ENCODE peak calls at places on chromosomes 5 and 9, in seven cellular contexts. G, P, Z, E, K, S and L are unnamed samples. For H3K4me1, the result is how much of the 10 kb centered on the place peaks cover.

GRCh38 chr5:97528941-97529340 is 345.9 kb upstream of the RIOK2 start:
- DNase-seq in P (no peak), S (peak), E (no peak), G (no peak), Z (peak), K (no peak), L (no peak)

GRCh38 chr5:135217669-135218485 is 181.2 kb downstream of the MACROH2A1 start:
- DNase-seq in Z (no peak), P (no peak), K (no peak), S (no peak), G (no peak), E (no peak), L (no peak)

GRCh38 chr9:135083241-135083810 is 4.1 kb upstream of the OLFM1 start:
- DNase-seq in K (no peak), S (no peak), Z (no peak), P (no peak), E (no peak), G (no peak), L (no peak)

GRCh38 chr5:84729326-84729725 is 344.6 kb upstream of the EDIL3 start:
- DNase-seq in P (no peak), G (no peak), S (no peak), K (no peak), E (no peak), Z (peak), L (no peak)

GRCh38 chr9:967851-968641 is 8.4 kb upstream of the DMRT3 start:
- DNase-seq in P (no peak), Z (no peak), K (no peak), E (no peak), S (no peak), G (no peak), L (no peak)

GRCh38 chr5:61610262-61611024 is 278.4 kb downstream of the ZSWIM6 start:
- DNase-seq in S (no peak), P (no peak), E (no peak), K (no peak), G (no peak), Z (no peak), L (no peak)

GRCh38 chr9:134661791-134662142 is 20.2 kb downstream of the COL5A1 start:
- DNase-seq in Z (no peak), S (peak), P (no peak), K (peak), E (no peak), G (peak), L (no peak)

GRCh38 chr9:135075234-135076142 is 12.0 kb upstream of the OLFM1 start:
- DNase-seq in K (peak), E (peak), S (peak), Z (no peak), G (peak), P (no peak), L (no peak)

GRCh38 chr5:16808936-16809815 is 126.9 kb downstream of the MYO10 start:
- DNase-seq in G (no peak), Z (peak), S (no peak), P (no peak), K (no peak), E (no peak), L (no peak)

GRCh38 chr5:132751971-132752580 is 4.8 kb downstream of the CCNI2 start:
- DNase-seq in K (no peak), E (no peak), G (no peak), P (no peak), Z (no peak), S (no peak), L (no peak)

GRCh38 chr5:54902817-54903473 is 82.4 kb downstream of the ESM1 start:
- DNase-seq in Z (peak), E (no peak), S (no peak), K (no peak), G (no peak), P (no peak), L (no peak)

GRCh38 chr5:133847886-133848285 is 120.5 kb downstream of the C5orf15 start:
- DNase-seq in G (no peak), P (no peak), K (no peak), E (no peak), Z (no peak), S (no peak), L (no peak)

GRCh38 chr5:150624334-150625163 is 15.9 kb upstream of the SYNPO start:
- DNase-seq in S (no peak), K (peak), P (no peak), G (no peak), E (no peak), Z (no peak), L (no peak)

GRCh38 chr9:6184749-6185645 is 30.6 kb upstream of the IL33 start:
- DNase-seq in K (peak), S (peak), E (no peak), Z (peak), G (peak), P (no peak), L (no peak)

GRCh38 chr5:137385064-137385463 is 114.1 kb downstream of the SPOCK1 start:
- DNase-seq in K (no peak), G (no peak), Z (no peak), P (no peak), S (no peak), E (no peak), L (no peak)

GRCh38 chr5:173969167-173970049 is 19.6 kb upstream of the C5orf47 start:
- DNase-seq in Z (peak), E (no peak), P (no peak), S (no peak), K (no peak), G (no peak), L (no peak)

GRCh38 chr5:10046681-10047080 is 203.0 kb downstream of the ATPSCKMT start:
- DNase-seq in E (no peak), Z (no peak), K (no peak), P (no peak), S (no peak), G (no peak), L (no peak)

GRCh38 chr9:76316069-76316468 is 78.2 kb downstream of the RFK start:
- DNase-seq in E (no peak), P (no peak), Z (no peak), S (no peak), G (no peak), K (no peak), L (no peak)

GRCh38 chr5:15821506-15821905 is 321.5 kb downstream of the FBXL7 start:
- DNase-seq in G (no peak), S (no peak), K (no peak), Z (peak), E (no peak), P (no peak), L (no peak)

GRCh38 chr5:130065617-130066016 is 161.4 kb downstream of the CHSY3 start:
- DNase-seq in S (no peak), E (no peak), P (no peak), G (no peak), K (no peak), Z (no peak), L (no peak)

GRCh38 chr9:87181670-87182069 is 234.4 kb upstream of the GAS1 start:
- DNase-seq in K (no peak), P (no peak), E (no peak), G (no peak), S (no peak), Z (no peak), L (no peak)

GRCh38 chr5:96433066-96433447 is at the start of gene PCSK1:
- DNase-seq in Z (no peak), P (no peak), K (no peak), S (no peak), E (no peak), G (no peak), L (no peak)

GRCh38 chr5:74098456-74098855 is 472.5 kb downstream of the ARHGEF28 start:
- DNase-seq in K (no peak), P (no peak), G (no peak), Z (no peak), S (no peak), E (no peak), L (no peak)

GRCh38 chr9:112487008-112487798 is 576 bp downstream of the KIAA1958 start:
- DNase-seq in K (peak), Z (peak), E (peak), G (peak), S (peak), P (peak), L (no peak)

GRCh38 chr9:117718085-117718484 is 13.9 kb downstream of the TLR4 start:
- DNase-seq in S (no peak), Z (no peak), G (no peak), K (no peak), E (no peak), P (no peak), L (no peak)

GRCh38 chr9:134955801-134956200 is 38.1 kb upstream of the FCN1 start:
- DNase-seq in Z (no peak), E (no peak), G (no peak), K (no peak), P (no peak), S (no peak), L (no peak)

GRCh38 chr9:98657897-98658296 is 50.8 kb downstream of the GABBR2 start:
- DNase-seq in E (no peak), Z (peak), P (no peak), K (no peak), S (no peak), G (no peak), L (no peak)

GRCh38 chr5:60856059-60856458 is 12.0 kb upstream of the ELOVL7 start:
- DNase-seq in S (no peak), G (no peak), P (no peak), K (no peak), Z (peak), E (no peak), L (no peak)

GRCh38 chr5:40754381-40755092 is 1.2 kb downstream of the TTC33 start:
- DNase-seq in P (no peak), K (no peak), G (no peak), Z (peak), S (no peak), E (no peak), L (no peak)

GRCh38 chr9:134287591-134288518 is 38.4 kb upstream of the RXRA start:
- DNase-seq in Z (no peak), E (no peak), G (no peak), S (peak), P (no peak), K (peak), L (no peak)

GRCh38 chr5:1380011-1380817 is 35.3 kb upstream of the CLPTM1L start:
- DNase-seq in G (no peak), Z (peak), P (no peak), K (peak), S (peak), E (no peak), L (no peak)

GRCh38 chr9:87876708-87877107 is 6.0 kb upstream of the SPATA31E1 start:
- DNase-seq in Z (no peak), K (no peak), G (no peak), P (no peak), S (no peak), E (no peak), L (no peak)

GRCh38 chr5:173789031-173789920 is 98.9 kb upstream of the CPEB4 start:
- DNase-seq in Z (peak), E (no peak), P (peak), S (no peak), K (no peak), G (no peak), L (no peak)

GRCh38 chr9:117719161-117719560 is 15.0 kb downstream of the TLR4 start:
- DNase-seq in S (no peak), Z (no peak), P (no peak), E (no peak), G (no peak), K (no peak), L (no peak)

GRCh38 chr5:144191998-144192397 is 21.3 kb downstream of the KCTD16 start:
- DNase-seq in Z (peak), K (no peak), S (no peak), E (no peak), G (no peak), P (peak), L (no peak)

GRCh38 chr5:150081541-150082283 is 4.6 kb downstream of the CSF1R start:
- DNase-seq in S (peak), K (peak), P (no peak), Z (peak), G (peak), E (peak), L (no peak)

GRCh38 chr5:59972043-59972442 is 78.5 kb upstream of the PDE4D start:
- DNase-seq in E (no peak), Z (no peak), P (no peak), S (no peak), G (no peak), K (no peak), L (no peak)

GRCh38 chr9:133148351-133149129 is 15.2 kb downstream of the GBGT1 start:
- DNase-seq in E (peak), P (no peak), S (peak), Z (peak), K (peak), G (peak), L (no peak)

GRCh38 chr9:89486681-89487080 is 11.2 kb downstream of the SEMA4D start:
- DNase-seq in P (no peak), G (no peak), Z (no peak), E (no peak), S (no peak), K (no peak), L (no peak)

GRCh38 chr5:43258116-43258515 is 55.1 kb downstream of the HMGCS1 start:
- DNase-seq in G (no peak), S (no peak), Z (no peak), K (no peak), P (no peak), E (no peak), L (no peak)

DNA sequence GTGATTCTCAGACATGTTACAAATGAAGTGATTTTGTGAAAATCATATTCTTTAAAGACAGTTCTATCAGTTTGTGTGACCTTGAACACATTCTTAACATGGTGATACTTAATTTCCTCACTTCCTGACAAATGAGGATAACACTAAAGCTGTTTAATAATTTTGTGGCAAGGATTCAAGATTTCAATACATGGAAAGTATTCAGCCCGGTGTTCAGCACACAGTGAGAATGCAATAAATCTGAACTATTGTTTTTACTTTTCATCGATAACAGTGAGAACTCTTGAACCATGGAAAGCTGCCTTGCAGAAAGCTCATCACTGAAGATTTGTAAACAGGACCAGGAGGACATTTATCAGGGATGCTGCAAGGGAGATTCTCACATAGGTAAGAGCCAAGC is 57.1 kb upstream of the C5orf46 start:
- DNase-seq in P (no peak), S (no peak), G (no peak), E (no peak), Z (no peak), K (no peak), L (no peak)
- H3K4me1 ChIP-seq in P (under half), S (under half), G (under half), E (under half), Z (under half), K (under half), L (under half)

DNA sequence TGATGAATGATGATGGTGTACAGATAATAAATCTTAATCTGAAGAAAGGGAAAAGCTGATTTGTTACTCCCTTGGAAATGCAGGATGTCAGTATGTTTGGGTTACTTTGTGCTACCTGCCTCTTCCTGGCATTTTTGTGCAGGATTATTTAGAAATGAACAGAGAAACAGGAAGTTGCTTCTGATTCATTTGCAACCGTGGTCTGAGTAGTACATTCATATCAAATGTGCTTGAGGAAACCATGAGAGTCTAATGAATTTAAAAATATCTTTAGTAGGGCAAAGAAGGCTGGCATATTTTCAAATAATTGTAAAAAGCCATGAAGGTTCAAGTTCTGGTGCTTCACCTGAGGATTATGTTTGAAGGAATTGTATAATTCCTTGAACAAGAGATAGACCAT is 391.6 kb downstream of the TMEM161B start:
- DNase-seq in P (no peak), K (no peak), E (no peak), Z (no peak), G (no peak), S (no peak), L (no peak)
- H3K4me1 ChIP-seq in P (under half), K (under half), E (under half), Z (under half), G (under half), S (under half), L (under half)

GRCh38 chr5:139676406-139676805 is 28.3 kb downstream of the CXXC5 start:
- DNase-seq in K (no peak), P (no peak), E (no peak), G (no peak), S (no peak), Z (no peak), L (no peak)
- H3K4me1 ChIP-seq in K (half or more), P (under half), E (half or more), G (under half), S (half or more), Z (under half), L (under half)

GRCh38 chr9:136244776-136245193 is 827 bp downstream of the QSOX2 start:
- DNase-seq in E (no peak), Z (no peak), K (no peak), S (no peak), G (no peak), P (no peak), L (no peak)
- H3K4me1 ChIP-seq in E (half or more), Z (under half), K (half or more), S (under half), G (under half), P (under half), L (under half)

DNA sequence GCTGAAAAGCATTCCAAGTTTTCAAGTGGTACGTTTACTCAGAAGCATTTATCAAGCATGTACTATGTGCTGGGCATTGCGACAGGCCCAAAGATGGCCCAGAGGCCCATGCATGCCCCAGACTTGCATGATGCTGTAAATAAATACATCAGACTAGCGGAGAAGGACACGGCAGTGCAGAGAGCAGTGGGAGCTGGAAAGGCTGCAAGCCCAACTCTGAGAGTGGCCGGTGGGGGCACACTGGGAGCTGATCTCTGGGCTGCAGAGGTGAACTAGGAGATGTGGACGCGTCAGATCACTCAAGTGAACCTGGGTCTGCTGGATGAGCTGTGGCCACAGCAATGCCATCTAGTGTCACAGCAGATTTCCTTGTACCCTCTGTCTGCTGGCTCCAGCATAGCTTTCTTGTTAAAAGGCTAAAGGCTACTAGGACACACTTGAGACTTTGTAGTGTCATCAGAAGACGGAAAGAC is 246.9 kb downstream of the FANCC start:
- DNase-seq in P (no peak), E (no peak), S (no peak), Z (no peak), K (no peak), G (no peak), L (no peak)
- H3K4me1 ChIP-seq in P (under half), E (under half), S (half or more), Z (under half), K (half or more), G (under half), L (under half)

GRCh38 chr5:139700711-139701693 is 52.9 kb downstream of the CXXC5 start:
- DNase-seq in E (peak), G (no peak), K (no peak), P (no peak), S (no peak), Z (no peak), L (no peak)
- H3K4me1 ChIP-seq in E (under half), G (under half), K (half or more), P (under half), S (under half), Z (under half), L (under half)

GRCh38 chr9:114909657-114910056 is 20.7 kb downstream of the TNFSF8 start:
- DNase-seq in E (no peak), P (no peak), Z (no peak), K (no peak), G (no peak), S (no peak), L (no peak)

GRCh38 chr9:114906922-114907571 is 23.3 kb downstream of the TNFSF8 start:
- DNase-seq in G (no peak), K (no peak), Z (peak), E (no peak), P (peak), S (no peak), L (peak)

GRCh38 chr9:114908104-114908621 is 22.2 kb downstream of the TNFSF8 start:
- DNase-seq in K (no peak), S (no peak), E (no peak), P (peak), Z (no peak), G (no peak), L (no peak)

GRCh38 chr9:114910541-114910940 is 19.9 kb downstream of the TNFSF8 start:
- DNase-seq in E (no peak), P (no peak), S (no peak), K (no peak), Z (no peak), G (no peak), L (no peak)

DNA sequence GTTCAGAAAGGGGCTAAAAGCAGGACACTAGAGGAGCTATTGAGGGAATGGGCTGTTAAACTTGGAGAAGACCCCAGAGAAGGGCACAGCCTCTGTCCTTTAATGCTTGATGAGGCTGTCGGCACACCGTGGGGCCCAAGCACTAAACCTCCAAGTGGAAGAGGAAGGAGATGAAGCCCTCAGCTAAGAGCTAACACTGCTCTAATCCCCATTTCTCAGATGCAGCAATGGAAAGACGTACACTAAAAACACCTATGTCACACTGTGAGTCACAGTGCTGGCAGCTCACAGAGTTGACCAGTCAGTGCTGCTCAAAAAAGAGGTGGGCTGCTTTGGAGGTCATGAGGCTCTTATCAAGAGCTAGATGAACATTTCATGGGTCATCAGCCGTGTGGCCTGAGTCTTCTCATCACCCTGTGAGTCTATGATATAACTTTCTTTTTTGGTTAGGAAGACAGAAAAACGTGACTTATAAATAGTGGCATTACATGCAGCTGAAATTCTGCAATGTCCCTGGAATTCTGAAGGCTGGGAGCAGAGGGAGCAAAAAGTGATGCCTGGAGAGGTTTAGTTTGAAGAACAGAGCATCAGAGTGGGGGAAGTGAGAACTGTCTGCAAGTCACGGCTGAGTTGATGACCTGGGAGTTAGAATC is 21.5 kb downstream of the TNFSF8 start:
- DNase-seq in Z (no peak), K (no peak), S (no peak), G (no peak), E (no peak), P (no peak), L (no peak)
- H3K4me1 ChIP-seq in Z (under half), K (under half), S (under half), G (under half), E (under half), P (under half), L (under half)

DNA sequence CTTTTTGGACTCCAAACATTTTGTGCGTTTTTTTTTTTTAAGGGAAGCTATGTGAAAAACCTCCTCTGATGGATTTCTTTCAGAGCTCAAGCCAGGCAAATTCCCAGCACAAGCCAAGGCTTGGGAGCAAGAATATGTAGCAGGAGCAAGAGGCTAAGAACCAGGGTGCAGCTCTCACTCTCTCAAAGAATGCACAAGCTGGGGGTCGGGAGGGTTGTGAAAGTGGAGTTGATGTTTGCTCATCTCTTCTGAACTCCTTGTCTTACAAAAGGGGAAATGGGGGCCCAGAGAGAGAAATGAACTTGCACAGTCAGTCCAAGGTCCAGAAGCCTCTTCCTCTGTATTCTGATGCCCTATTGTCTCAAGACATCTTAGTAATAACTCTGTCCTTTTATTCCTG is 7.7 kb upstream of the TRAF1 start:
- DNase-seq in E (no peak), P (no peak), Z (no peak), S (no peak), K (no peak), G (no peak), L (no peak)
- H3K4me1 ChIP-seq in E (under half), P (under half), Z (under half), S (under half), K (half or more), G (under half), L (under half)